ENCODE peak calls at places on chromosomes 13 and 19, in nine cellular contexts. One of them, this sample, is unnamed.

GRCh38 chr13:102536695-102537485 is 59.9 kb upstream of the TPP2 start:
- DNase-seq in mammary epithelial cell: no peak
- DNase-seq in vagina: no peak
- DNase-seq in neural progenitor cell: no peak
- DNase-seq in BJ: no peak
- DNase-seq in GM06990: no peak
- DNase-seq in SK-N-SH: no peak
- DNase-seq in adrenal gland: no peak
- DNase-seq in astrocyte of the spinal cord: no peak
- DNase-seq in this sample: no peak

GRCh38 chr13:50587839-50588373 is 255.6 kb downstream of the DLEU7 start:
- DNase-seq in vagina: no peak
- DNase-seq in astrocyte of the spinal cord: no peak
- DNase-seq in neural progenitor cell: no peak
- DNase-seq in SK-N-SH: no peak
- DNase-seq in mammary epithelial cell: no peak
- DNase-seq in adrenal gland: no peak
- DNase-seq in GM06990: no peak
- DNase-seq in BJ: no peak
- DNase-seq in this sample: no peak

GRCh38 chr19:47719047-47719885 is 6.0 kb downstream of the EHD2 start:
- DNase-seq in SK-N-SH: peak; percentile 95
- DNase-seq in vagina: no peak
- DNase-seq in BJ: peak; percentile 99
- DNase-seq in neural progenitor cell: no peak
- DNase-seq in mammary epithelial cell: peak; percentile 95
- DNase-seq in adrenal gland: peak; percentile 93
- DNase-seq in astrocyte of the spinal cord: peak; percentile 96
- DNase-seq in GM06990: no peak
- DNase-seq in this sample: peak; percentile 71

GRCh38 chr13:30906411-30906990 is 430 bp downstream of the MEDAG start:
- DNase-seq in SK-N-SH: no peak
- DNase-seq in GM06990: no peak
- DNase-seq in astrocyte of the spinal cord: no peak
- DNase-seq in BJ: no peak
- DNase-seq in adrenal gland: no peak
- DNase-seq in vagina: no peak
- DNase-seq in neural progenitor cell: no peak
- DNase-seq in mammary epithelial cell: no peak
- DNase-seq in this sample: peak; percentile 48

GRCh38 chr19:39307233-39307821 is 11.1 kb downstream of the IFNL1 start:
- DNase-seq in GM06990: no peak
- DNase-seq in adrenal gland: no peak
- DNase-seq in mammary epithelial cell: no peak
- DNase-seq in BJ: no peak
- DNase-seq in neural progenitor cell: peak; percentile 93
- DNase-seq in astrocyte of the spinal cord: no peak
- DNase-seq in SK-N-SH: no peak
- DNase-seq in vagina: no peak
- DNase-seq in this sample: peak; percentile 46

GRCh38 chr19:46601318-46602224 is at the start of gene CALM3:
- DNase-seq in BJ: no peak
- DNase-seq in vagina: no peak
- DNase-seq in GM06990: no peak
- DNase-seq in astrocyte of the spinal cord: no peak
- DNase-seq in adrenal gland: peak; percentile 51
- DNase-seq in SK-N-SH: peak; percentile 60
- DNase-seq in neural progenitor cell: peak; percentile 39
- DNase-seq in mammary epithelial cell: no peak
- DNase-seq in this sample: peak; percentile 39

GRCh38 chr19:44061038-44061437 is 9.2 kb downstream of the ZNF223 start:
- DNase-seq in SK-N-SH: no peak
- DNase-seq in mammary epithelial cell: no peak
- DNase-seq in BJ: no peak
- DNase-seq in adrenal gland: no peak
- DNase-seq in neural progenitor cell: no peak
- DNase-seq in vagina: no peak
- DNase-seq in GM06990: no peak
- DNase-seq in astrocyte of the spinal cord: no peak
- DNase-seq in this sample: no peak

GRCh38 chr19:13984875-13985741 is 21.0 kb downstream of the RFX1 start:
- DNase-seq in astrocyte of the spinal cord: no peak
- DNase-seq in SK-N-SH: no peak
- DNase-seq in vagina: no peak
- DNase-seq in mammary epithelial cell: no peak
- DNase-seq in BJ: no peak
- DNase-seq in GM06990: peak; percentile 66
- DNase-seq in adrenal gland: no peak
- DNase-seq in neural progenitor cell: no peak
- DNase-seq in this sample: no peak

GRCh38 chr19:13347351-13347750 is 158.9 kb downstream of the CACNA1A start:
- DNase-seq in BJ: no peak
- DNase-seq in astrocyte of the spinal cord: no peak
- DNase-seq in vagina: no peak
- DNase-seq in mammary epithelial cell: no peak
- DNase-seq in neural progenitor cell: no peak
- DNase-seq in adrenal gland: no peak
- DNase-seq in GM06990: no peak
- DNase-seq in SK-N-SH: no peak
- DNase-seq in this sample: no peak

GRCh38 chr13:88125055-88125454 is 453.9 kb downstream of the SLITRK5 start:
- DNase-seq in BJ: no peak
- DNase-seq in GM06990: no peak
- DNase-seq in SK-N-SH: no peak
- DNase-seq in mammary epithelial cell: no peak
- DNase-seq in neural progenitor cell: no peak
- DNase-seq in astrocyte of the spinal cord: no peak
- DNase-seq in adrenal gland: no peak
- DNase-seq in vagina: no peak
- DNase-seq in this sample: no peak

GRCh38 chr19:4507804-4508203 is 10.5 kb downstream of the PLIN4 start:
- DNase-seq in adrenal gland: no peak
- DNase-seq in GM06990: no peak
- DNase-seq in BJ: no peak
- DNase-seq in astrocyte of the spinal cord: no peak
- DNase-seq in vagina: no peak
- DNase-seq in neural progenitor cell: no peak
- DNase-seq in SK-N-SH: no peak
- DNase-seq in mammary epithelial cell: no peak
- DNase-seq in this sample: no peak

GRCh38 chr19:5578094-5578846 is 10.5 kb upstream of the TINCR start:
- DNase-seq in astrocyte of the spinal cord: no peak
- DNase-seq in GM06990: peak; percentile 46
- DNase-seq in BJ: no peak
- DNase-seq in mammary epithelial cell: peak; percentile 35
- DNase-seq in vagina: no peak
- DNase-seq in neural progenitor cell: peak; percentile 85
- DNase-seq in adrenal gland: peak; percentile 72
- DNase-seq in SK-N-SH: peak; percentile 95
- DNase-seq in this sample: peak; percentile 71

GRCh38 chr13:112885782-112886268 is 83.2 kb upstream of the MCF2L start:
- DNase-seq in adrenal gland: peak; percentile 90
- DNase-seq in SK-N-SH: peak; percentile 96
- DNase-seq in GM06990: no peak
- DNase-seq in neural progenitor cell: peak; percentile 95
- DNase-seq in vagina: no peak
- DNase-seq in BJ: peak; percentile 53
- DNase-seq in mammary epithelial cell: peak; percentile 84
- DNase-seq in astrocyte of the spinal cord: peak; percentile 86
- DNase-seq in this sample: peak; percentile 79

GRCh38 chr19:8575467-8575997 is 1.7 kb downstream of the MYO1F start:
- DNase-seq in BJ: no peak
- DNase-seq in adrenal gland: no peak
- DNase-seq in SK-N-SH: no peak
- DNase-seq in vagina: no peak
- DNase-seq in GM06990: no peak
- DNase-seq in mammary epithelial cell: no peak
- DNase-seq in astrocyte of the spinal cord: peak; percentile 55
- DNase-seq in neural progenitor cell: no peak
- DNase-seq in this sample: no peak

GRCh38 chr13:40152145-40152544 is 496.7 kb downstream of the COG6 start:
- DNase-seq in mammary epithelial cell: peak; percentile 83
- DNase-seq in astrocyte of the spinal cord: peak; percentile 75
- DNase-seq in neural progenitor cell: no peak
- DNase-seq in SK-N-SH: no peak
- DNase-seq in vagina: no peak
- DNase-seq in BJ: no peak
- DNase-seq in adrenal gland: peak; percentile 31
- DNase-seq in GM06990: no peak
- DNase-seq in this sample: no peak

GRCh38 chr13:112066624-112067004 is 335 bp upstream of the SOX1 start:
- DNase-seq in mammary epithelial cell: no peak
- DNase-seq in GM06990: no peak
- DNase-seq in neural progenitor cell: peak; percentile 94
- DNase-seq in astrocyte of the spinal cord: peak; percentile 58
- DNase-seq in BJ: no peak
- DNase-seq in vagina: no peak
- DNase-seq in SK-N-SH: peak; percentile 49
- DNase-seq in adrenal gland: no peak
- DNase-seq in this sample: peak; percentile 61

GRCh38 chr13:110874508-110874960 is 40.3 kb downstream of the ANKRD10 start:
- DNase-seq in adrenal gland: peak; percentile 86
- DNase-seq in neural progenitor cell: peak; percentile 89
- DNase-seq in BJ: no peak
- DNase-seq in SK-N-SH: peak; percentile 96
- DNase-seq in GM06990: peak; percentile 40
- DNase-seq in vagina: no peak
- DNase-seq in mammary epithelial cell: peak; percentile 64
- DNase-seq in astrocyte of the spinal cord: peak; percentile 72
- DNase-seq in this sample: peak; percentile 81

GRCh38 chr13:104140557-104140956 is 1074.3 kb upstream of the SLC10A2 start:
- DNase-seq in adrenal gland: no peak
- DNase-seq in GM06990: no peak
- DNase-seq in neural progenitor cell: no peak
- DNase-seq in BJ: no peak
- DNase-seq in vagina: no peak
- DNase-seq in SK-N-SH: no peak
- DNase-seq in astrocyte of the spinal cord: peak; percentile 82
- DNase-seq in mammary epithelial cell: peak; percentile 19
- DNase-seq in this sample: no peak

GRCh38 chr13:49733181-49733951 is 42.1 kb upstream of the EBPL start:
- DNase-seq in BJ: no peak
- DNase-seq in GM06990: no peak
- DNase-seq in astrocyte of the spinal cord: no peak
- DNase-seq in adrenal gland: no peak
- DNase-seq in neural progenitor cell: no peak
- DNase-seq in SK-N-SH: no peak
- DNase-seq in vagina: no peak
- DNase-seq in mammary epithelial cell: peak; percentile 70
- DNase-seq in this sample: no peak

GRCh38 chr19:1767464-1767933 is 14.2 kb downstream of the ONECUT3 start:
- DNase-seq in SK-N-SH: peak; percentile 96
- DNase-seq in astrocyte of the spinal cord: no peak
- DNase-seq in adrenal gland: peak; percentile 48
- DNase-seq in BJ: no peak
- DNase-seq in mammary epithelial cell: no peak
- DNase-seq in vagina: no peak
- DNase-seq in GM06990: no peak
- DNase-seq in neural progenitor cell: peak; percentile 67
- DNase-seq in this sample: peak; percentile 86
- TF ChIP-seq CTCF in SK-N-SH: peak; percentile 92
- TF ChIP-seq CTCF in astrocyte of the spinal cord: peak; percentile 95
- TF ChIP-seq CTCF in adrenal gland: peak; percentile 88
- TF ChIP-seq CTCF in BJ: peak; percentile 98
- TF ChIP-seq CTCF in mammary epithelial cell: peak; percentile 91
- TF ChIP-seq CTCF in vagina: peak; percentile 88
- TF ChIP-seq CTCF in GM06990: peak; percentile 97
- TF ChIP-seq CTCF in neural progenitor cell: peak; percentile 94
- TF ChIP-seq CTCF in this sample: peak; percentile 94

GRCh38 chr13:89221557-89222158 is 1550.5 kb downstream of the SLITRK5 start:
- DNase-seq in BJ: no peak
- DNase-seq in GM06990: no peak
- DNase-seq in astrocyte of the spinal cord: no peak
- DNase-seq in neural progenitor cell: no peak
- DNase-seq in vagina: no peak
- DNase-seq in adrenal gland: no peak
- DNase-seq in mammary epithelial cell: no peak
- DNase-seq in SK-N-SH: no peak
- DNase-seq in this sample: no peak
- TF ChIP-seq CTCF in BJ: no peak
- TF ChIP-seq CTCF in GM06990: no peak
- TF ChIP-seq CTCF in astrocyte of the spinal cord: no peak
- TF ChIP-seq CTCF in neural progenitor cell: no peak
- TF ChIP-seq CTCF in vagina: no peak
- TF ChIP-seq CTCF in adrenal gland: no peak
- TF ChIP-seq CTCF in mammary epithelial cell: no peak
- TF ChIP-seq CTCF in SK-N-SH: no peak
- TF ChIP-seq CTCF in this sample: no peak

DNA sequence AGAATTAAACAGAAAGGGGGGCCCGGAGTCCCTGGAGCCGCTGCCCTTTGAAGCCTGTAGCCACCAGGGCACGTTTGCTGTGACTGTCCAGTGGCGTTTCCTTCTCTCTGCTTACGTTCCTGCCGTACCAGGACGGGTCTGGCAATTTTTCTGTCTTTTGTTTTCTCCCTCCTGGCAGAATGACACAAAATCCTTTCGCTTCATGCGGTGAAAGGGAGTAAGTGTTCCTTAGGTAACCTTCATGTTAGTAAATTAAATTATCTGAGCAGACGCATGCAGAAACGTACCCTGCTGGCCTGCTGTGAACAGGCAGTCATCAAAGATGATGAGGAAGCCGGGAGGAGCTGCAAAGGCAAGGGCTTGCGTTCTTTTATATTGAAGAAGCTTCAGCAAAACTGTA is 299.3 kb upstream of the ARGLU1 start:
- DNase-seq in GM06990: no peak
- DNase-seq in neural progenitor cell: peak; percentile 32
- DNase-seq in SK-N-SH: peak; percentile 19
- DNase-seq in BJ: no peak
- DNase-seq in mammary epithelial cell: peak; percentile 0
- DNase-seq in adrenal gland: no peak
- DNase-seq in vagina: no peak
- DNase-seq in astrocyte of the spinal cord: peak; percentile 29
- DNase-seq in this sample: no peak
- TF ChIP-seq CTCF in GM06990: no peak
- TF ChIP-seq CTCF in neural progenitor cell: no peak
- TF ChIP-seq CTCF in SK-N-SH: no peak
- TF ChIP-seq CTCF in BJ: no peak
- TF ChIP-seq CTCF in mammary epithelial cell: no peak
- TF ChIP-seq CTCF in adrenal gland: peak; percentile 11
- TF ChIP-seq CTCF in vagina: no peak
- TF ChIP-seq CTCF in astrocyte of the spinal cord: no peak
- TF ChIP-seq CTCF in this sample: no peak

GRCh38 chr13:20035130-20035529 is 76.6 kb downstream of the ZMYM2 start:
- DNase-seq in GM06990: no peak
- DNase-seq in adrenal gland: no peak
- DNase-seq in BJ: no peak
- DNase-seq in vagina: no peak
- DNase-seq in neural progenitor cell: no peak
- DNase-seq in astrocyte of the spinal cord: no peak
- DNase-seq in mammary epithelial cell: no peak
- DNase-seq in SK-N-SH: no peak
- DNase-seq in this sample: no peak
- TF ChIP-seq CTCF in GM06990: no peak
- TF ChIP-seq CTCF in adrenal gland: peak; percentile 29
- TF ChIP-seq CTCF in BJ: no peak
- TF ChIP-seq CTCF in vagina: no peak
- TF ChIP-seq CTCF in neural progenitor cell: no peak
- TF ChIP-seq CTCF in astrocyte of the spinal cord: peak; percentile 8
- TF ChIP-seq CTCF in mammary epithelial cell: peak; percentile 30
- TF ChIP-seq CTCF in SK-N-SH: peak; percentile 38
- TF ChIP-seq CTCF in this sample: no peak